ENCODE peak calls at places on chromosome 17, in eight cellular contexts. P is Peyer's patch; T is ascending aorta; K is CD8-positive, alpha-beta T cell; B is astrocyte of the cerebellum; A is nephron progenitor cell; M is stomach; L is kidney epithelial cell. G is an unnamed sample.

GRCh38 chr17:11996722-11997146 is 541 bp downstream of the ZNF18 start:
- DNase-seq in P (peak), T (peak), K (peak), B (no peak), A (no peak), M (peak), L (no peak), G (no peak)

GRCh38 chr17:3961564-3962047 is 2.6 kb downstream of the ATP2A3 start:
- DNase-seq in P (peak), T (no peak), K (no peak), B (no peak), A (no peak), M (no peak), L (no peak), G (no peak)

GRCh38 chr17:44110823-44111633 is 12.4 kb downstream of the HDAC5 start:
- DNase-seq in P (peak), T (peak), K (peak), B (peak), A (peak), M (peak), L (no peak), G (peak)

GRCh38 chr17:73620414-73620813 is 23.8 kb downstream of the SDK2 start:
- DNase-seq in P (no peak), T (no peak), K (no peak), B (no peak), A (no peak), M (no peak), L (no peak), G (no peak)

GRCh38 chr17:53687324-53687723 is 135.4 kb upstream of the KIF2B start:
- DNase-seq in P (no peak), T (no peak), K (no peak), B (no peak), A (no peak), M (no peak), L (no peak), G (no peak)

GRCh38 chr17:50372708-50373556 is at the start of the genes EME1 and MRPL27:
- DNase-seq in P (peak), T (peak), K (peak), B (peak), A (peak), M (peak), L (peak), G (peak)

GRCh38 chr17:45277992-45278391 is 16.1 kb upstream of the SPATA32 start:
- DNase-seq in P (no peak), T (no peak), K (no peak), B (peak), A (no peak), M (peak), L (no peak), G (no peak)

GRCh38 chr17:31413871-31414589 is 22.6 kb downstream of the RAB11FIP4 start:
- DNase-seq in P (no peak), T (no peak), K (no peak), B (no peak), A (no peak), M (no peak), L (no peak), G (no peak)

GRCh38 chr17:32503251-32504165 is 16.7 kb downstream of the CDK5R1 start:
- DNase-seq in P (peak), T (no peak), K (no peak), B (no peak), A (no peak), M (no peak), L (no peak), G (no peak)

GRCh38 chr17:32310927-32311568 is 30.9 kb downstream of the C17orf75 start:
- DNase-seq in P (no peak), T (no peak), K (no peak), B (no peak), A (no peak), M (no peak), L (no peak), G (no peak)

GRCh38 chr17:69228576-69228975 is at the start of gene ABCA10:
- DNase-seq in P (no peak), T (no peak), K (no peak), B (no peak), A (no peak), M (no peak), L (no peak), G (no peak)

GRCh38 chr17:51745993-51746392 is 412.5 kb downstream of the CA10 start:
- DNase-seq in P (no peak), T (no peak), K (no peak), B (no peak), A (no peak), M (no peak), L (no peak), G (no peak)

GRCh38 chr17:4007346-4008081 is 43.3 kb upstream of the ATP2A3 start:
- DNase-seq in P (no peak), T (peak), K (no peak), B (no peak), A (no peak), M (no peak), L (no peak), G (no peak)

GRCh38 chr17:2057714-2058520 is 3.0 kb downstream of the HIC1 start:
- DNase-seq in P (no peak), T (no peak), K (no peak), B (no peak), A (no peak), M (no peak), L (no peak), G (no peak)

GRCh38 chr17:34447406-34447805 is 84.4 kb upstream of the CCL1 start:
- DNase-seq in P (no peak), T (no peak), K (no peak), B (no peak), A (no peak), M (no peak), L (no peak), G (no peak)

GRCh38 chr17:82932146-82933005 is 92.6 kb upstream of the ZNF750 start:
- DNase-seq in P (no peak), T (no peak), K (no peak), B (no peak), A (no peak), M (peak), L (no peak), G (no peak)

GRCh38 chr17:50055055-50055425 is 870 bp upstream of the ITGA3 start:
- DNase-seq in P (peak), T (no peak), K (no peak), B (no peak), A (peak), M (peak), L (no peak), G (no peak)

GRCh38 chr17:54900457-54901229 is at the start of gene TOM1L1:
- DNase-seq in P (no peak), T (peak), K (no peak), B (peak), A (peak), M (peak), L (no peak), G (peak)

DNA sequence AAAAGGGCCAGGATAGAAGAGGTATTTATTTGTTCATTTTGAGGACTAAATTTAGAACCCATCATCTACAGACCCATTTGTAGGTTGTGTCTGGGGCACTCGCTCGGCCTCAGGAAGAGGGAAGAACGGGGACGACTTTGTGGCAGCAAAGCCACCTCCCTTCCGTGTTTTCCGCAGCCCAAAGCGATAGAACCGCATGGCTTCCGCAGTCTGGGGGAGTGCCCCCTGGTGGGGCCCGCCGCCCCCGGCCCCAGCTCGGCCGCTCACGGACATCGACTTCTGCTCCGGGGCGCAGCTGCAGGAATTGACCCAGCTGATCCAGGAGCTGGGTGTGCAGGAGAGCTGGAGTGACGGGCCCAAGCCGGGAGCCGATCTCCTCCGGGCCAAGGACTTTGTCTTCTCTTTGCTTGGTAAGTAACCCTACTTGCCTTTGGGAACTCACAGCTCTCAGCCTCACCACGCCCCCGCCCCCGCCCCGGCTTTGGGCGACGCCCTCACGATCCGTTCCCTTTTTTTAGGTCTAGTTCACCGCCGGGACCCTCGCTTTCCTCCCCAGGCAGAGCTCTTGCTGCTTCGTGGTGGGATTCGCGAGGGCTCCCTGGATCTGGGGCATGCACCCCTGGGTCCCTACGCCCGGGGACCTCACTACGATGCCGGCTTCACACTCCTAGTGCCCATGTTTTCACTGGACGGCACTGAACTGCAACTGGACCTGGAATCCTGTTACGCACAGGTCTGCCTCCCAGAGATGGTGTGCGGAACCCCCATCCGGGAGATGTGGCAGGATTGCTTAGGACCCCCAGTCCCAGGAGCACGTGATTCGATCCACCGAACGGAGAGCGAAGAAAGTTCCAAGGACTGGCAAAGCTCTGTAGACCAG is 681 bp downstream of the TMEM102 start:
- DNase-seq in P (peak), T (peak), K (no peak), B (no peak), A (peak), M (peak), L (no peak), G (peak)
- TF ChIP-seq CTCF in P (peak), T (no peak), K (peak), B (no peak), A (no peak), M (no peak), L (peak), G (peak)

GRCh38 chr17:17890773-17891759 is 54.3 kb upstream of the SREBF1 start:
- DNase-seq in P (no peak), T (no peak), K (no peak), B (peak), A (peak), M (peak), L (no peak), G (peak)
- TF ChIP-seq CTCF in P (no peak), T (peak), K (peak), B (peak), A (peak), M (peak), L (peak), G (peak)

DNA sequence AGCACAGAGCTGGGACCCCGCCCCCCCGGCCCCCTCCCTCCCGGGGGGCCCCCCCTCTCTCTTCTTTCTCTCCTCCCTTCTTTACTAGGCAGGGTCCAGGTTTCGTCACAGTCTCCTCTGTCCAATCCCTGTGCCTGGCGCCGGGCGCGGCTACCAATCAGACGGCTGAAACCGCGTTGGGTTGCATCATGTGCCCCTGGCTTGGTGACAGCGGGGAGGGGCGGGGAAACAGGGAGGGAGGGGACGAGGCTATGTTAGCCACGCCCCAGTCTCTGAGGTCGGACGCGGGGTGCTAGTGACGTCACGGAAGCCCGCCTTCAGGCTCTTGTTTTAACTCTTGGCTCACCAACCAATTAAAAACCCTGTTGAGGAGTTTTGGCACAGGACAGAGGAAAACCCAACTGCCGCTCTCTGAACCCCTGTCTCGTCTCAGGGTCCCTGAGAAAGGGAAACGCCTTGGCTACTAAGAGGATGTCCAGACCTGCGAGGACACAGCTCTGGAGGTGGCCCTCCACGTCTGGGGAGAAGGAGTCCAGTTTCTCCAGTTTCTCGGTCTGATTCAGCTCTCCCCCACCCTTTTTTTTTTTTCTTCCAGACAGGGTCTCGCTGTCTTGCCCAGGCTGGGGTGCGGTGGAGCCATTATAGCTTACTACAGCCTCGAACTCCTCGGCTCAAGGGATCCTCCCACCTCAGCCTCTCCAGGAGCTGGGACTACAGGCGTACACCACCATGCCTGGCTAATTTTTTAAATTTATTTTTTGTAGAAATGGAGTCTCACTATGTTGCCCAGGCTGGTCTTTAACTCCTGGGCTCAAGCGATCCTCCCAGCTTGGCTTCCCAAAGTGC is 441 bp upstream of the PLEKHH3 start:
- DNase-seq in P (peak), T (peak), K (peak), B (peak), A (peak), M (peak), L (peak), G (peak)
- TF ChIP-seq CTCF in P (no peak), T (no peak), K (no peak), B (no peak), A (no peak), M (peak), L (no peak), G (no peak)

DNA sequence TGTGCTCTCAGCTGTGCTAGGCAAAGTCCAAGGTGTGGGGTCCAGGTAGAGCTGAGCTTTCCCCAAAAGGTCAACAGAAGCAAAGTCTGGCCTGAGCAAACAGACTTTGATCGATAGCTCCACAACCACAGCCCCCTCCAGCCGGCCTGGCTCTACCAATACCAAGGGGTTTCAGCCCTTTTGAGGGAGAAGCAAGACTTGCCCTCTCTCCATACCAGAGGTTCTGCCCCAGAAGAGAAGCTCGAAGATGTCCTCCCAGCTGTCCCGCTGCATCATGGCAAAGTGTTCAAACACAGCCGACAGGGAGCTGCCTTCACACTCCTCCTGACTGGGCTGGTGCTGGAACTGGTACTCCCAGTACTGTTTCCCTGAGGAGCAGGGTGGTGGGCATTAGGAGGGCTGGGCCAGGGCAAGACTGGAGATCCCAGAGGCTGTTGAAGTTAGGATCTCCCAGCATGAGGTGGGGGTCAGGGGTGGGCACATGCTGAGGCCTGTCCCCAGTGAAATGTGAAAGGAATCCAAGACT is 1.7 kb downstream of the VTN start:
- DNase-seq in P (no peak), T (no peak), K (no peak), B (no peak), A (no peak), M (no peak), L (no peak), G (no peak)
- TF ChIP-seq CTCF in P (no peak), T (no peak), K (no peak), B (no peak), A (no peak), M (no peak), L (no peak), G (no peak)

DNA sequence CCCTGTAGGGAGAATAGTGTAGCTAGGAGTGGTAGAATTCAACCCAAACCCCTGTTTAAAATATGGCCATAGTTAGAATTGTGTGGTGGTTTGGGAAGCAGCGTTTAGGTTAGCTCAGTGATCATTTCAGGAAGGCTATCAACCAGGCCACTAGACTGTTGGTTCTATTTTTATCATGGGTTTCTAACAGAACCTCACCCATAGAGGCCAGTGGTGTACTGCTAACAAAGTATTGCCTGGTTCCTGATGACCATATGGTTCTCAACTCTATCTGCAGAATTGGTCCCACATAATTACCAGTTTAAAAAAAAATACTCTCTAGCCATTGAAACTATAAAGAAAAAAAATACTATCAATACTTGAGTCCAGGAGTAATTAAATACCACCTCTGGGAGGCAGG is 70.5 kb upstream of the RASL10B start:
- DNase-seq in P (no peak), T (no peak), K (no peak), B (no peak), A (no peak), M (no peak), L (no peak), G (no peak)
- TF ChIP-seq CTCF in P (no peak), T (no peak), K (no peak), B (no peak), A (no peak), M (no peak), L (no peak), G (no peak)

GRCh38 chr17:15954222-15954621 is 9.3 kb downstream of the ADORA2B start:
- DNase-seq in P (no peak), T (no peak), K (no peak), B (no peak), A (no peak), M (no peak), L (peak), G (no peak)
- TF ChIP-seq CTCF in P (no peak), T (no peak), K (no peak), B (no peak), A (no peak), M (no peak), L (no peak), G (no peak)

GRCh38 chr17:79628861-79629547 is 18.2 kb upstream of the RBFOX3 start:
- DNase-seq in P (no peak), T (peak), K (no peak), B (no peak), A (no peak), M (peak), L (no peak), G (peak)
- TF ChIP-seq CTCF in P (no peak), T (no peak), K (no peak), B (no peak), A (no peak), M (no peak), L (no peak), G (no peak)

DNA sequence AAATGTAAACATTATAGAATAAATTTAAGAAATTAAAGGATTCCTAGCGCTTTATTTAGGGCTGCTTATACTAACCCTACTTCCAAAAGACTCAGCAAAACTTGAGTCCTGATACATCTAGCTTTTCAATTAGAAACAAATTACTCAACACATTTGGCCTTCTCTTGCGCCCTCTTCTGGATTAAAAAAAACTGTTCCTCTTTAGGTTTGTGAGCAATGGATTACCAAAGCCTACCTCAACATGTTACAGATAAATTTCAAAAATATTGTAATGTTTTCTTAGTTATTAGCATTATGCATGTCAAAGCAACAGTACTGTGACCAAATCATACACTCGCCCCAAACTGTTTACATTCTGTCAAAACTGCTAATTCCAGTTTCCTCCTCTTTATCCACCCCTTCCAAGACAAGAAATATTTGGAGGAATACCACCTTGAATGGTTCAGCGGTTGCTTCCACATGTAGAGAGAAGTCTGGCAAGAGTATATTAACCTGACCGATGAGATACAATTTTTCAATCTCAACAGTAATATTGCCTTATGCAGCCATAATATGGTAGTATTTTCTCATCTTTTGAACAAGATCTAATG is 2.7 kb downstream of the NUFIP2 start:
- DNase-seq in P (no peak), T (no peak), K (no peak), B (peak), A (no peak), M (no peak), L (peak), G (peak)
- TF ChIP-seq CTCF in P (peak), T (peak), K (peak), B (peak), A (peak), M (peak), L (peak), G (peak)